ENCODE peak calls at places on chromosomes 11 and 22, in four cellular contexts. U is HFF-Myc, E is A673, N is A549. W is an unnamed sample.

GRCh38 chr11:128563942-128564641 is 23.3 kb downstream of the ETS1 start:
- DNase-seq in U (no peak), E (no peak), N (no peak), W (no peak)

GRCh38 chr11:88158081-88158480 is 17.2 kb downstream of the RAB38 start:
- DNase-seq in U (no peak), E (no peak), N (no peak), W (no peak)

GRCh38 chr11:44927174-44927661 is 23.5 kb downstream of the TP53I11 start:
- DNase-seq in U (no peak), E (peak), N (peak), W (no peak)

GRCh38 chr22:22927196-22927887 is 39.7 kb downstream of the IGLL5 start:
- DNase-seq in U (no peak), E (no peak), N (no peak), W (no peak)

GRCh38 chr11:94649925-94650623 is 82.9 kb downstream of the PIWIL4 start:
- DNase-seq in U (no peak), E (no peak), N (no peak), W (no peak)

GRCh38 chr22:29198240-29198639 is 7.5 kb upstream of the EMID1 start:
- DNase-seq in U (no peak), E (no peak), N (no peak), W (no peak)

GRCh38 chr22:35712672-35713071 is 5.0 kb upstream of the APOL5 start:
- DNase-seq in U (no peak), E (no peak), N (no peak), W (no peak)

GRCh38 chr11:76279651-76280050 is 73.3 kb upstream of the WNT11 start:
- DNase-seq in U (no peak), E (no peak), N (no peak), W (no peak)

GRCh38 chr22:27880778-27881394 is 38.2 kb downstream of the PITPNB start:
- DNase-seq in U (peak), E (peak), N (peak), W (peak)

GRCh38 chr11:72507050-72507449 is 72.7 kb upstream of the CLPB start:
- DNase-seq in U (no peak), E (no peak), N (no peak), W (no peak)

GRCh38 chr22:22110548-22111266 is 128.1 kb upstream of the TOP3B start:
- DNase-seq in U (peak), E (peak), N (peak), W (no peak)

GRCh38 chr11:108727665-108728064 is 62.8 kb downstream of the DDX10 start:
- DNase-seq in U (no peak), E (no peak), N (no peak), W (no peak)

DNA sequence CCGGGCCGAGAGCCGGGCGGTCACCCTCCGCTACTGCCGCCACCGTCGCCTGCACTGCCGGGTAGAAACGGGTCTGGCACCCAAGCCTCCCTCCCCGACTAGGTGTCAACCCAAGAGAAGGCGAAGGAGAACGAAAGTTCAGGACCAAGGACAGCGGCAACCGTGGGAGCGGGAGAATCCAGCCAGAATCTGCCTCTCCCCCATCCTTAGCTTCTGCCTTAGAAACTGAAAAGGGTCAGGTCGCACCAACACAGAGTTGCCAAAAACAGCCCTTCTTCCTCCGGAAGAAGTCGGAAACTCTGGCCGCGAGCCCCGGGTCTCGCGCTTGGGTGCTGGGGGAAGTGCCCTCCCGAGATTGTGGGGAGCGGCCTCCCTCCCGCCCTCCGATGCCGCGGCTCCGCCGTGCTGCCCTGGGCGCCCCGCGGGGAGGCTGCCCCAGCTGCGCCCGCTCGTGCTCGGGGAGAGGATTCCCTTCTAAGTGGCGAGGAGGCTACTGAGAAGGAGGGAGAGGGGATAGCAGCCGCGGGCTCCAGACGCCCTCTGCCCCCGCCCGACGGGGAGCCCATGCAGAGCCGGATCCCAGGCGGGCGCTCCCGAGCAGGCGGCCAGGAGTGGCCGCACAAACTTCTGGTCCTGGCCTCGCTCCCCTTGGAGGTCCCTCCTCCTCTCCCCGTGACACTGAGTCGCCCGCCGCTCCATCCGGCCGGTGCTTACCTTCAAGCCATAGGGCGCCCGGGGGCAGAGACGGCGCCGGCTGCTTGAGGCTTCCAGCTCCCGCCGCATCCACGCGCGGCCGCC is 637 bp downstream of the DRD2 start:
- DNase-seq in U (peak), E (peak), N (peak), W (peak)
- H3K4me3 ChIP-seq in U (no peak), E (no peak), N (peak), W (no peak)

GRCh38 chr11:75241906-75242644 is 1.5 kb downstream of the TPBGL start:
- DNase-seq in U (no peak), E (no peak), N (no peak), W (no peak)
- H3K4me3 ChIP-seq in U (peak), E (peak), N (peak), W (peak)

DNA sequence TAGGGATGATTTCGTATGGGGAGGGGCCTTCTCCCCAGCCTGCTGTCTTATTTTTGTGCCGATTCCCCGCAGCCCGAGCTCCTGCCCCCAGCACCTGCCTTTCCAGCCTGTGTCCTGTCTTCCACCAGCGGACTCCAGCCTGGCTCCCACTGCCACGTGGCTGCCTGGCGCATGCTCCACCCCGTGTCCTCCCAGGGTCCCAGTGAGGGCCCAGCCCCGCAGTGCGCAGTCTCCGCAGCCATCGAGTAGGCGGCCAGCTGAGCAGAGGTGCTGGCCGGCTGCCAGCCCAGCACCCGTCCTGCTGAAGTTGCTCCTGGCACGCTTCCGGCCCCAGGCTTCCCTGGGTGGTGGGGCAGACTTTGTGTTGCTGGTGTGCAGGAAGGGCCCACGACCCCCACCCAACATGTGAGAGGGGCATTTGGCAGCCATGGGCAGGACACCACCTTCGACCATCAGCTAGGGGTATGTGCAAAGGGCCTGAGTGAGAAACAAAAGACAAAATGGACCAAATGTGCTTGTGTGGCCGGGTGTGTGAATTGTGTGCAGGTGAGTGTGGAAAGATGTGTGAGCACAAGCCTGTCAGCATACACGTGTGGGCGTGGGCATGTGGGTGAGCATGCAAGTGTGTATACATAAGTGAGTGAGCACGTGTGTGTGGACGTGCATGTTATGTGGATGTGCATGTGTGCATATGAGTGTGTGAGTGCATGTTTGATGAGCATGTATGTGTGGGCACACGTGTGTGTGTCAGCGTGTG is 55.9 kb downstream of the RTN4R start:
- DNase-seq in U (no peak), E (peak), N (no peak), W (no peak)
- H3K4me3 ChIP-seq in U (no peak), E (peak), N (no peak), W (peak)

GRCh38 chr11:57640068-57640800 is 9.5 kb downstream of the YPEL4 start:
- DNase-seq in U (no peak), E (no peak), N (no peak), W (no peak)
- H3K4me3 ChIP-seq in U (peak), E (peak), N (no peak), W (peak)

GRCh38 chr11:64341851-64342791 is 2.1 kb downstream of the CCDC88B start:
- DNase-seq in U (peak), E (peak), N (peak), W (no peak)
- H3K4me3 ChIP-seq in U (peak), E (peak), N (peak), W (peak)

GRCh38 chr11:6609502-6610015 is 2.5 kb downstream of the TAF10 start:
- DNase-seq in U (no peak), E (no peak), N (no peak), W (no peak)

GRCh38 chr11:6607190-6607635 is 3.6 kb downstream of the ILK start:
- DNase-seq in U (no peak), E (no peak), N (no peak), W (no peak)

GRCh38 chr11:6608726-6609501 is 3.1 kb downstream of the TAF10 start:
- DNase-seq in U (no peak), E (no peak), N (no peak), W (no peak)

GRCh38 chr11:6606471-6607189 is 3.1 kb downstream of the ILK start:
- DNase-seq in U (peak), E (peak), N (peak), W (no peak)

GRCh38 chr11:6608011-6608410 is 4.0 kb downstream of the TAF10 start:
- DNase-seq in U (no peak), E (no peak), N (no peak), W (no peak)
- H3K4me3 ChIP-seq in U (no peak), E (no peak), N (no peak), W (no peak)

DNA sequence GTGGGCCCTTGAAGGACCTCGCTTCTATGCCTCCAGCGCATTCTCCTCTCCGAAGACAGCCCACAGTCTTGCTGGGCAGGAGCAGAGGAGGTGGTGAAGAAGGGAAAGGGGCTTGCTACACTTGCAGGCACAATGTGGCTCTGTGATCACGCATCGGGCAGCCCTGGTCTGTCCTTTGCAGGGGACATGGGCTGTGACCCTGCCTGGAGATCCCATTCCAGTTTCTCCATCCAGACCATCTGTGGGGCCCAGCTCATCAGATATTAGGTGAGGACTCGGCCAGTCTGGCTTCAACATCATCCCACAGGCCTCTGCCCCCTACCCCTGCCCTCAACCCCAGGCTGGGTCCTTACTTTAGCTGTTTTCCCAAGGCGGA is 786 bp downstream of the APOA1 start:
- DNase-seq in U (no peak), E (no peak), N (no peak), W (no peak)
- H3K4me3 ChIP-seq in U (no peak), E (no peak), N (no peak), W (no peak)

GRCh38 chr11:68254421-68254820 is 17.4 kb downstream of the C11orf24 start:
- DNase-seq in U (no peak), E (no peak), N (no peak), W (no peak)

GRCh38 chr11:68257477-68258362 is 14.1 kb downstream of the C11orf24 start:
- DNase-seq in U (peak), E (peak), N (peak), W (peak)

GRCh38 chr11:68258363-68258765 is 13.4 kb downstream of the C11orf24 start:
- DNase-seq in U (no peak), E (no peak), N (no peak), W (no peak)

GRCh38 chr11:68255526-68255925 is 16.2 kb downstream of the C11orf24 start:
- DNase-seq in U (no peak), E (no peak), N (no peak), W (no peak)

GRCh38 chr11:68256331-68256741 is 15.4 kb downstream of the C11orf24 start:
- DNase-seq in U (no peak), E (peak), N (no peak), W (peak)
- H3K4me3 ChIP-seq in U (no peak), E (no peak), N (no peak), W (peak)

W was measured in SK-N-MC.